ENCODE peak calls at places on chromosomes 1 and 21, in four cellular contexts. S is lower lobe of right lung, B is lower leg skin, F is RWPE1. C is an unnamed sample.

GRCh38 chr1:67860776-67861175 is 27.5 kb upstream of the GNG12 start:
- DNase-seq in S (no peak), F (no peak), B (no peak), C (no peak)

GRCh38 chr1:185824106-185824505 is 89.9 kb downstream of the HMCN1 start:
- DNase-seq in B (no peak), F (no peak), S (no peak), C (no peak)

GRCh38 chr21:31482460-31482859 is 138.4 kb upstream of the TIAM1 start:
- DNase-seq in B (no peak), S (no peak), F (no peak), C (peak)

GRCh38 chr1:234607091-234608025 is 2.6 kb downstream of the IRF2BP2 start:
- DNase-seq in F (no peak), B (no peak), S (peak), C (no peak)

GRCh38 chr1:200376521-200376920 is 33.3 kb downstream of the ZNF281 start:
- DNase-seq in B (no peak), S (no peak), F (no peak), C (no peak)

GRCh38 chr1:192609110-192610079 is 26.6 kb upstream of the RGS13 start:
- DNase-seq in F (no peak), B (peak), S (peak), C (peak)

GRCh38 chr1:58754683-58755467 is 29.0 kb downstream of the JUN start:
- DNase-seq in S (no peak), F (no peak), B (no peak), C (no peak)

GRCh38 chr1:12475947-12476346 is 142.1 kb downstream of the DHRS3 start:
- DNase-seq in S (no peak), B (no peak), F (no peak), C (no peak)

GRCh38 chr1:107530543-107530942 is 389.7 kb downstream of the NTNG1 start:
- DNase-seq in F (peak), B (no peak), S (no peak), C (no peak)

GRCh38 chr1:26060832-26061574 is 6.4 kb downstream of the TRIM63 start:
- DNase-seq in B (no peak), S (no peak), F (no peak), C (no peak)

GRCh38 chr1:8422439-8423133 is 104.7 kb downstream of the SLC45A1 start:
- DNase-seq in S (no peak), F (peak), B (no peak), C (no peak)

GRCh38 chr1:991895-992294 is 8.0 kb downstream of the HES4 start:
- DNase-seq in B (no peak), F (no peak), S (no peak), C (no peak)

GRCh38 chr21:31731802-31732537 is at the start of gene SCAF4:
- DNase-seq in F (peak), B (peak), S (peak), C (peak)

GRCh38 chr1:37028981-37029617 is 5.2 kb downstream of the GRIK3 start:
- DNase-seq in B (no peak), F (no peak), S (no peak), C (no peak)

GRCh38 chr1:21350132-21350885 is 60.0 kb upstream of the ECE1 start:
- DNase-seq in B (no peak), S (no peak), F (no peak), C (no peak)

GRCh38 chr1:107883562-107883961 is 81.4 kb downstream of the VAV3 start:
- DNase-seq in F (no peak), S (no peak), B (no peak), C (no peak)

GRCh38 chr1:66266756-66267155 is 267.2 kb upstream of the SGIP1 start:
- DNase-seq in S (no peak), B (no peak), F (peak), C (no peak)

GRCh38 chr1:25180996-25181395 is 51.3 kb downstream of the SYF2 start:
- DNase-seq in S (no peak), F (no peak), B (no peak), C (no peak)

GRCh38 chr1:107963009-107963408 is 2.0 kb downstream of the VAV3 start:
- DNase-seq in F (no peak), B (no peak), S (no peak), C (no peak)

GRCh38 chr1:37064059-37064458 is 29.7 kb upstream of the GRIK3 start:
- DNase-seq in F (no peak), S (no peak), B (no peak), C (no peak)

GRCh38 chr1:41455479-41456271 is 28.8 kb downstream of the EDN2 start:
- DNase-seq in F (peak), S (no peak), B (no peak), C (no peak)

GRCh38 chr1:151047925-151048644 is 534 bp downstream of the C1orf56 start:
- DNase-seq in S (peak), F (peak), B (peak), C (no peak)

GRCh38 chr1:214660900-214661299 is 57.9 kb downstream of the CENPF start:
- DNase-seq in F (no peak), B (peak), S (no peak), C (no peak)

GRCh38 chr1:107459204-107459904 is 318.5 kb downstream of the NTNG1 start:
- DNase-seq in S (no peak), F (no peak), B (no peak), C (no peak)

GRCh38 chr1:224435318-224435763 is 744 bp upstream of the WDR26 start:
- DNase-seq in S (no peak), B (no peak), F (no peak), C (no peak)

DNA sequence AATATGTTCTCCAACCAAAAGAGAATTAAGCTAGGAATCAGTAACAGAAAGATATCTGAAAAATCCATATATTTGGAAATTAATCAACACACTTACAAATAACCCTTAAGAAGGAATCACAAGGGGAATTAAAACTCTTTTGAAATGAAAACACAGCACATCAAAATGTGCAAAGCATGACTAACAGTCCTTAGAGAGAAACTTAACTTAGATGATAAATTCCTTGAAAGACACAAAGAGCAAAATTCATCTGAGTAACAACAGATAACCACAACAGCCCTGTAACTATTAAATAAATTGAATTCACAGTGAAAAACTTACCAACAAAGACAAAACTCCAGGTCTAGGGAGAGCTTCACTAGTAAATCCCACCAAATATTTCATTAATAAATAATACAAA is 283.8 kb downstream of the SDCCAG8 start:
- DNase-seq in F (no peak), S (no peak), B (no peak), C (no peak)
- TF ChIP-seq CTCF in F (no peak), S (no peak), B (no peak), C (no peak)

GRCh38 chr1:219581344-219581743 is 31.6 kb downstream of the ZC3H11B start:
- DNase-seq in S (no peak), B (no peak), F (no peak), C (no peak)

GRCh38 chr1:219580019-219580676 is 32.8 kb downstream of the ZC3H11B start:
- DNase-seq in B (no peak), S (no peak), F (no peak), C (no peak)

GRCh38 chr1:219585837-219586465 is 27.0 kb downstream of the ZC3H11B start:
- DNase-seq in S (no peak), B (no peak), F (no peak), C (no peak)

GRCh38 chr1:219582865-219583264 is 30.0 kb downstream of the ZC3H11B start:
- DNase-seq in F (no peak), S (no peak), B (no peak), C (no peak)

GRCh38 chr1:219582310-219582709 is 30.6 kb downstream of the ZC3H11B start:
- DNase-seq in S (no peak), B (no peak), F (no peak), C (no peak)
- TF ChIP-seq CTCF in S (no peak), B (no peak), F (no peak), C (no peak)

GRCh38 chr1:201709564-201710295 is 119.2 kb upstream of the IPO9 start:
- DNase-seq in F (peak), B (no peak), S (peak), C (peak)
- TF ChIP-seq CTCF in F (peak), B (peak), S (peak), C (peak)

GRCh38 chr1:175278729-175279128 is 86.2 kb upstream of the KIAA0040 start:
- DNase-seq in B (no peak), S (no peak), F (no peak), C (no peak)
- TF ChIP-seq CTCF in B (no peak), S (no peak), F (no peak), C (no peak)

GRCh38 chr1:17119744-17120482 is 662 bp upstream of the PADI2 start:
- DNase-seq in F (no peak), S (peak), B (no peak), C (no peak)
- TF ChIP-seq CTCF in F (no peak), S (no peak), B (no peak), C (no peak)

GRCh38 chr1:222767152-222767571 is 30.2 kb downstream of the FAM177B start:
- DNase-seq in B (no peak), S (no peak), F (no peak), C (no peak)

GRCh38 chr1:222769968-222770620 is 33.1 kb downstream of the FAM177B start:
- DNase-seq in F (no peak), B (no peak), S (no peak), C (no peak)

GRCh38 chr1:222768592-222768991 is 31.6 kb downstream of the FAM177B start:
- DNase-seq in B (no peak), F (no peak), S (no peak), C (no peak)

GRCh38 chr1:222769181-222769580 is 32.2 kb downstream of the FAM177B start:
- DNase-seq in B (no peak), F (no peak), S (no peak), C (no peak)
- TF ChIP-seq CTCF in B (no peak), F (no peak), S (no peak), C (peak)

GRCh38 chr21:35904995-35905972 is 155.0 kb downstream of the SETD4 start:
- DNase-seq in S (no peak), B (peak), F (no peak), C (no peak)
- TF ChIP-seq CTCF in S (no peak), B (no peak), F (no peak), C (no peak)

DNA sequence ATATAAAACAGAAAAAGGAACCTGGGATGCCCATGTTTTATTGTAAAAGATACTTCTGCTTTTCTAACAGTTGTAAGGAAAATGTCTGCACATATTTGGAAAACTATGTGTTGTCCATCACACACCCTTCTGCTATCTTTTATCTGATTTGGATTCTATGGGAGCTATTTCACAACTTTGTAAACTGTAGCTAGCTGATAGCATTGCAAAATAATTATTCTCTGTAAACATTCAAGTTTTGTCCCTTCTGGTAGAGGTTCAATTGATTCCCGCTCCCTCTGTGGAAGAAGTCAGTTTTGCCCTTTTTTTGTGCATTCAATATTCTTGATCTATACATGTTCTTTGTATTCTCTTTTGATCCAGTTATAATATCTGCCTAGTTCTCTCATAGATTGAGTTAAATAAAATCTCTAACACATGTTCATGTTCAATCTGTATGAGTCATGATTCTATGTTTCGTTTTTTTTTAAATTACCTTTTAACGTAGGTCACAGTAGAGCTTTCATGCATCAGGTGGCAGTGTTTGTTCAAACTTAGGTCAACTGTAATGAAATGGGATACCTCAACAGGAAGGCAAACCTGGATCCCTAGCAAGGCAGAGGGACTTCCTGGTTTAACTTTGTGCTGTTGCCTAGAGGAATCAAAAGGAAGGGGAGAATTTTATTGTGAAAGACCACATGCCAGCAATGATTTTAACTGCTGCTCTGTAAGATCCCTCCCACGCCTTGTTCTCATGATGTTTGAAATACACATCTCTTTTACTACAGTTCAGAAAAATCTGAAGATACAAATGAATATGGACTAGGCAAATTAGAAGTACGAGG is 26.0 kb upstream of the BCL9 start:
- DNase-seq in B (no peak), F (peak), S (no peak), C (no peak)
- TF ChIP-seq CTCF in B (no peak), F (peak), S (no peak), C (peak)